ENCODE peak calls at places on chromosomes 2 and 18, in six cellular contexts. One of them, this sample, is unnamed.
A peak's percentile ranks its signal among the peaks of the same experiment; 100 is the strongest.

GRCh38 chr18:48470484-48471180 is 61.4 kb upstream of the ZBTB7C start:
- DNase-seq in mesendoderm: no peak
- DNase-seq in IMR-90: no peak
- DNase-seq in neuronal stem cell: no peak
- DNase-seq in H1: no peak
- DNase-seq in trophoblast cell: peak; percentile 63
- DNase-seq in this sample: peak; percentile 66

GRCh38 chr2:127003028-127003800 is 103.7 kb downstream of the BIN1 start:
- DNase-seq in IMR-90: no peak
- DNase-seq in H1: no peak
- DNase-seq in neuronal stem cell: no peak
- DNase-seq in mesendoderm: peak; percentile 40
- DNase-seq in trophoblast cell: no peak
- DNase-seq in this sample: no peak

GRCh38 chr2:121748202-121748601 is 7.2 kb upstream of the TSN start:
- DNase-seq in IMR-90: peak; percentile 51
- DNase-seq in mesendoderm: peak; percentile 69
- DNase-seq in trophoblast cell: peak; percentile 62
- DNase-seq in neuronal stem cell: no peak
- DNase-seq in H1: no peak
- DNase-seq in this sample: peak; percentile 63

GRCh38 chr2:85132392-85132791 is 800 bp upstream of the TCF7L1 start:
- DNase-seq in IMR-90: peak; percentile 39
- DNase-seq in trophoblast cell: peak; percentile 80
- DNase-seq in H1: no peak
- DNase-seq in mesendoderm: no peak
- DNase-seq in neuronal stem cell: no peak
- DNase-seq in this sample: no peak

GRCh38 chr2:88549616-88550292 is 77.5 kb downstream of the EIF2AK3 start:
- DNase-seq in trophoblast cell: peak; percentile 69
- DNase-seq in IMR-90: no peak
- DNase-seq in neuronal stem cell: peak; percentile 59
- DNase-seq in H1: peak; percentile 43
- DNase-seq in mesendoderm: peak; percentile 94
- DNase-seq in this sample: no peak

GRCh38 chr2:199455533-199456382 is 2.0 kb downstream of the SATB2 start:
- DNase-seq in neuronal stem cell: peak; percentile 65
- DNase-seq in trophoblast cell: peak; percentile 45
- DNase-seq in mesendoderm: peak; percentile 87
- DNase-seq in H1: no peak
- DNase-seq in IMR-90: peak; percentile 31
- DNase-seq in this sample: no peak

GRCh38 chr18:67400502-67401117 is 115.9 kb downstream of the DSEL start:
- DNase-seq in trophoblast cell: no peak
- DNase-seq in mesendoderm: no peak
- DNase-seq in H1: no peak
- DNase-seq in neuronal stem cell: no peak
- DNase-seq in IMR-90: peak; percentile 78
- DNase-seq in this sample: peak; percentile 28

GRCh38 chr2:219396863-219397457 is 9.2 kb upstream of the DNPEP start:
- DNase-seq in mesendoderm: no peak
- DNase-seq in neuronal stem cell: no peak
- DNase-seq in trophoblast cell: no peak
- DNase-seq in H1: no peak
- DNase-seq in IMR-90: no peak
- DNase-seq in this sample: no peak

GRCh38 chr2:12469053-12469625 is 247.6 kb upstream of the TRIB2 start:
- DNase-seq in trophoblast cell: no peak
- DNase-seq in neuronal stem cell: no peak
- DNase-seq in H1: no peak
- DNase-seq in IMR-90: peak; percentile 52
- DNase-seq in mesendoderm: no peak
- DNase-seq in this sample: peak; percentile 45

GRCh38 chr2:218839430-218839829 is 7.8 kb upstream of the PRKAG3 start:
- DNase-seq in IMR-90: peak; percentile 62
- DNase-seq in trophoblast cell: no peak
- DNase-seq in neuronal stem cell: no peak
- DNase-seq in mesendoderm: no peak
- DNase-seq in H1: no peak
- DNase-seq in this sample: peak; percentile 61

GRCh38 chr2:173929441-173929840 is 35.7 kb downstream of the SP3 start:
- DNase-seq in neuronal stem cell: no peak
- DNase-seq in IMR-90: peak; percentile 11
- DNase-seq in H1: no peak
- DNase-seq in trophoblast cell: peak; percentile 40
- DNase-seq in mesendoderm: no peak
- DNase-seq in this sample: peak; percentile 24

GRCh38 chr2:69196327-69197117 is 183.5 kb downstream of the ANTXR1 start:
- DNase-seq in neuronal stem cell: no peak
- DNase-seq in mesendoderm: peak; percentile 57
- DNase-seq in H1: no peak
- DNase-seq in IMR-90: peak; percentile 98
- DNase-seq in trophoblast cell: peak; percentile 96
- DNase-seq in this sample: peak; percentile 99

GRCh38 chr2:181411105-181411849 is 45.9 kb upstream of the ITGA4 start:
- DNase-seq in IMR-90: no peak
- DNase-seq in trophoblast cell: peak; percentile 43
- DNase-seq in neuronal stem cell: peak; percentile 21
- DNase-seq in mesendoderm: peak; percentile 85
- DNase-seq in H1: peak; percentile 51
- DNase-seq in this sample: peak; percentile 59

GRCh38 chr2:43493954-43494353 is 101.9 kb downstream of the THADA start:
- DNase-seq in trophoblast cell: no peak
- DNase-seq in IMR-90: no peak
- DNase-seq in mesendoderm: no peak
- DNase-seq in H1: no peak
- DNase-seq in neuronal stem cell: no peak
- DNase-seq in this sample: no peak

GRCh38 chr2:111636905-111637304 is 247.1 kb downstream of the ANAPC1 start:
- DNase-seq in trophoblast cell: no peak
- DNase-seq in IMR-90: no peak
- DNase-seq in mesendoderm: no peak
- DNase-seq in neuronal stem cell: no peak
- DNase-seq in H1: no peak
- DNase-seq in this sample: no peak

GRCh38 chr2:182186132-182186735 is 200.6 kb downstream of the PPP1R1C start:
- DNase-seq in neuronal stem cell: peak; percentile 33
- DNase-seq in IMR-90: peak; percentile 34
- DNase-seq in mesendoderm: peak; percentile 21
- DNase-seq in H1: no peak
- DNase-seq in trophoblast cell: peak; percentile 91
- DNase-seq in this sample: peak; percentile 60

GRCh38 chr18:74682141-74682997 is 84.7 kb downstream of the ZNF407 start:
- DNase-seq in mesendoderm: no peak
- DNase-seq in H1: no peak
- DNase-seq in trophoblast cell: no peak
- DNase-seq in IMR-90: no peak
- DNase-seq in neuronal stem cell: no peak
- DNase-seq in this sample: no peak

GRCh38 chr2:240620859-240621258 is 4.4 kb upstream of the GPR35 start:
- DNase-seq in neuronal stem cell: no peak
- DNase-seq in H1: no peak
- DNase-seq in mesendoderm: no peak
- DNase-seq in trophoblast cell: no peak
- DNase-seq in IMR-90: no peak
- DNase-seq in this sample: no peak

DNA sequence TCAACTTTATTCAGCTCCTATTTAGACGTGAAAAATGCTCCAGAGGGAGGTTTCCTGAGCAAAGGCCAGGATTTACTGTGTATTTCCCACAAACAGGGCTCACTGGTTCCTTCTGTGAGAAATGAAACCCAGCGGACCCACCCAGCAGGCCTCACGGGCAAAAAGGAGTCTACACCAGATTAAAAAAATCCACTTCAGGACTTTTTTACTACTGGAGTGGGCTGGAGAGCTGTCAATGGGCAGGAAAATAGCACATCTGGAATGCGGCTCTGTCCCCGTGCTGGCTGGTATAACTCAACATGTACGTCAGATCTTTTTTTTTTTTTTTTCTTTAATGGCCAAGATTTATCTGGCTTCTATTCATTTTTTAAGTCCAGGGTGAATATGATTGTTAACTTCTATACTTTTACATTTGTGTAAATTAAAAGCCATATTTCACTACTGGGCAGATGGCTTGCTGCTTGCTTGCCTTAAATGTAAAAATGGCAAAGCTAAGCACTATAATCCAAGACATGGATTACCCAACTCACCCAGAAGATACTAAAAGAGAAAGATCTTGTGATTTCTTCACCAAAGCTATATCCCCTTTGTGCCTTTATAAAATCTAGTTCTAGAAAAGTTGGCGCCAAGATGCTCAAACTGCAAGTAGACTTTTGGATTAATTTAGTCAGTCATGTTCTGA is 48.9 kb upstream of the PKDCC start:
- DNase-seq in trophoblast cell: no peak
- DNase-seq in H1: no peak
- DNase-seq in neuronal stem cell: no peak
- DNase-seq in mesendoderm: no peak
- DNase-seq in IMR-90: no peak
- DNase-seq in this sample: no peak
- H3K4me3 ChIP-seq in trophoblast cell: no peak overlapping the region
- H3K4me3 ChIP-seq in H1: no peak overlapping the region
- H3K4me3 ChIP-seq in neuronal stem cell: no peak overlapping the region
- H3K4me3 ChIP-seq in mesendoderm: no peak overlapping the region
- H3K4me3 ChIP-seq in IMR-90: no peak overlapping the region
- H3K4me3 ChIP-seq in this sample: peak overlapping the region; percentile 5

GRCh38 chr2:20578895-20579825 is 71.7 kb downstream of the HS1BP3 start:
- DNase-seq in H1: peak; percentile 68
- DNase-seq in IMR-90: peak; percentile 99
- DNase-seq in mesendoderm: peak; percentile 99
- DNase-seq in neuronal stem cell: no peak
- DNase-seq in trophoblast cell: peak; percentile 97
- DNase-seq in this sample: peak; percentile 98

GRCh38 chr2:20575935-20576597 is 74.8 kb downstream of the HS1BP3 start:
- DNase-seq in mesendoderm: no peak
- DNase-seq in trophoblast cell: peak; percentile 38
- DNase-seq in neuronal stem cell: no peak
- DNase-seq in IMR-90: no peak
- DNase-seq in H1: no peak
- DNase-seq in this sample: no peak

GRCh38 chr2:20578266-20578894 is 72.5 kb downstream of the HS1BP3 start:
- DNase-seq in H1: no peak
- DNase-seq in neuronal stem cell: no peak
- DNase-seq in mesendoderm: no peak
- DNase-seq in IMR-90: no peak
- DNase-seq in trophoblast cell: peak; percentile 92
- DNase-seq in this sample: no peak

GRCh38 chr2:20576598-20577115 is 74.2 kb downstream of the HS1BP3 start:
- DNase-seq in trophoblast cell: peak; percentile 65
- DNase-seq in mesendoderm: no peak
- DNase-seq in IMR-90: no peak
- DNase-seq in neuronal stem cell: no peak
- DNase-seq in H1: no peak
- DNase-seq in this sample: peak; percentile 65

DNA sequence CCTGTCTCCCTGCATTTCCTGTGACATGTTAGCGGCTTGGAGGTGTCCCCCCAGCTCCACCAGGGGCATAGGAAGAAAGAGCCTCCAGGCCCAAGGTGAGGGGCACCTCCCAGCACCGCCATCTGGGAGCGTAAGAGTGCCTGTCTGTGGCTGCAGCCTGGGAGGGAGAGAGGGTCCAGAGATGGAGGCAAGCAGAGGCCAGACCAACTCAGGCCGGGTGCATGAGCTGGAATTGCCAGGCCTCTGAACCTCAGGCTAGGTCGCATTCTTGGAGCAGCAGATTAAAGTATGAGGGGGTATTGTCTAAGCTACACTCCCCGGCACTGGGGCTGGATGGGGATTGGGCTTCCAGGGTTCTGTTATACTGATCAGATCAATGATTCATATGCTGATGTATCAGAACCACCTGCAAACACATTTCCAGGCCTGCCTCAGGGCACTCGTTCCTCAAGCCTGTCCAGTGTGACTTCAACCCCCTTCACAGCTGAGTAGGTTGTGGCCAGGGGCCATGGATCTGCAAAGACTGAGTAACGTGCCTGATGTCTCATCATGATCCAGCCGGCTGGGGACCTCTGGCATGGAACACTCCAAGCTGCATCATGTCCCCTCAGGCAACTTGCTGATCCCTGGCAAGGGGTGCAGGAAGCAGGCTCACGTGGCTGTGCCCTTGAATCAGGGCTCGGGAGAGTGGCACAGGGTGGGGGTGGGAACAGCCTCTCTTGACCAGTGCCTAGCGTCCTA is 73.2 kb downstream of the HS1BP3 start:
- DNase-seq in neuronal stem cell: no peak
- DNase-seq in H1: no peak
- DNase-seq in IMR-90: peak; percentile 85
- DNase-seq in trophoblast cell: peak; percentile 99
- DNase-seq in mesendoderm: no peak
- DNase-seq in this sample: peak; percentile 65
- H2AK5ac ChIP-seq in neuronal stem cell: peak overlapping the region; percentile 2
- H2AK5ac ChIP-seq in H1: no peak overlapping the region
- H2AK5ac ChIP-seq in IMR-90: peak overlapping the region; percentile 100
- H2AK5ac ChIP-seq in trophoblast cell: peak overlapping the region; percentile 100
- H2AK5ac ChIP-seq in mesendoderm: no peak overlapping the region
- H2AK5ac ChIP-seq in this sample: peak overlapping the region; percentile 99

DNA sequence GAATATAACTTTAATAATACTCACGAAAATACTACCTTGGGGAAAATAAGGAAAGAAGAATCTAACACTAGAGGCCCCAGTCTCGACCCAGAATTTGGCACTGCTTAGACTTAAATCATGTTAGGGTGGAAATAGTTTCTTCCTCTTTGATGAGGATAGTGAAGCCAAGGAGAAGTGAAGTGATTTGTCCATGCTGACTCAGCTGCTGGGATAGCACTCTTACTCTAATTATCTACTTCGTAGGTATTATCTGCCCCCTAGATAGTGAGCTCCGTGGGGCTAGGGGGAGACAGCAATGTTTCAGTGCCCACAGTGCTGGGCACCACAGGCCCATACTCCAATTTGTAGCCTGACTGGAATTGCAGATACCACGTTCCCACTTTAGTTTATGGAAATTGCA is 2.6 kb downstream of the KCTD1 start:
- DNase-seq in mesendoderm: no peak
- DNase-seq in trophoblast cell: no peak
- DNase-seq in IMR-90: no peak
- DNase-seq in neuronal stem cell: no peak
- DNase-seq in H1: no peak
- DNase-seq in this sample: no peak
- H3K9ac ChIP-seq in mesendoderm: no peak overlapping the region
- H3K9ac ChIP-seq in trophoblast cell: no peak overlapping the region
- H3K9ac ChIP-seq in IMR-90: no peak overlapping the region
- H3K9ac ChIP-seq in neuronal stem cell: no peak overlapping the region
- H3K9ac ChIP-seq in H1: no peak overlapping the region
- H3K9ac ChIP-seq in this sample: no peak overlapping the region

GRCh38 chr2:232633413-232634318 is at the start of gene EFHD1:
- DNase-seq in H1: no peak
- DNase-seq in neuronal stem cell: peak; percentile 80
- DNase-seq in mesendoderm: peak; percentile 90
- DNase-seq in IMR-90: peak; percentile 34
- DNase-seq in trophoblast cell: peak; percentile 86
- DNase-seq in this sample: peak; percentile 65
- H3K4me3 ChIP-seq in H1: peak within 1 kb of the TSS; percentile 82
- H3K4me3 ChIP-seq in neuronal stem cell: peak within 1 kb of the TSS; percentile 90
- H3K4me3 ChIP-seq in mesendoderm: peak within 1 kb of the TSS; percentile 28
- H3K4me3 ChIP-seq in IMR-90: peak within 1 kb of the TSS; percentile 60
- H3K4me3 ChIP-seq in trophoblast cell: peak within 1 kb of the TSS; percentile 80
- H3K4me3 ChIP-seq in this sample: peak within 1 kb of the TSS; percentile 72